ENCODE peak calls at places on chromosomes 7 and 10, in ten cellular contexts. L is mammary epithelial cell; E is kidney epithelial cell; U is foreskin keratinocyte; X is RWPE1; Z is A549; K is neural crest cell; J is activated CD8-positive, alpha-beta memory T cell treated with anti-CD3 and anti-CD28 coated beads for 48 hours; C is heart right ventricle; H is pancreas. Y is an unnamed sample.
A peak's percentile ranks its signal among the peaks of the same experiment; 100 is the strongest.

GRCh38 chr7:38934536-38934935 is 25.5 kb upstream of the VPS41 start:
- DNase-seq in L (peak; percentile 5), E (no peak), U (no peak), X (no peak), Z (no peak), K (no peak), J (no peak), C (no peak), H (no peak), Y (no peak)

GRCh38 chr10:86970152-86970886 is 2.0 kb downstream of the ADIRF start:
- DNase-seq in L (peak; percentile 61), E (no peak), U (no peak), X (peak; percentile 69), Z (no peak), K (no peak), J (no peak), C (peak; percentile 86), H (peak; percentile 75), Y (no peak)

GRCh38 chr7:25369794-25370193 is 141.5 kb upstream of the NPVF start:
- DNase-seq in L (no peak), E (no peak), U (no peak), X (no peak), Z (no peak), K (no peak), J (no peak), C (peak; percentile 34), H (peak; percentile 61), Y (no peak)

GRCh38 chr7:94100723-94101345 is 96.7 kb upstream of the BET1 start:
- DNase-seq in L (no peak), E (no peak), U (no peak), X (no peak), Z (no peak), K (no peak), J (no peak), C (no peak), H (no peak), Y (no peak)

GRCh38 chr10:85643839-85644525 is 722.6 kb downstream of the GRID1 start:
- DNase-seq in L (peak; percentile 87), E (peak; percentile 88), U (peak; percentile 81), X (peak; percentile 75), Z (peak; percentile 39), K (no peak), J (no peak), C (no peak), H (no peak), Y (no peak)

GRCh38 chr7:134307320-134307719 is 9.4 kb downstream of the SLC35B4 start:
- DNase-seq in L (no peak), E (no peak), U (no peak), X (no peak), Z (no peak), K (no peak), J (no peak), C (no peak), H (no peak), Y (no peak)

GRCh38 chr7:135178364-135178763 is 7.9 kb upstream of the CYREN start:
- DNase-seq in L (no peak), E (no peak), U (no peak), X (no peak), Z (no peak), K (no peak), J (no peak), C (no peak), H (no peak), Y (no peak)

GRCh38 chr7:186516-187113 is 5.8 kb upstream of the FAM20C start:
- DNase-seq in L (no peak), E (no peak), U (no peak), X (no peak), Z (no peak), K (no peak), J (no peak), C (no peak), H (no peak), Y (no peak)